ENCODE peak calls at places on chromosomes 2 and 18, in eight cellular contexts. B is SJSA1, M is heart right ventricle, I is kidney, F is A549, Z is prostate gland, K is HCT116, Y is cardiac muscle cell. X is an unnamed sample.

GRCh38 chr2:135227386-135227785 is 175.3 kb downstream of the RAB3GAP1 start:
- DNase-seq in B (no peak), M (no peak), K (no peak), Y (no peak), Z (no peak), F (no peak), I (no peak), X (no peak)

GRCh38 chr18:13412017-13412416 is 193.5 kb downstream of the LDLRAD4 start:
- DNase-seq in I (no peak), B (no peak), F (no peak), M (no peak), K (no peak), Y (no peak), Z (no peak), X (no peak)

GRCh38 chr2:159126653-159127052 is 158.2 kb downstream of the TANC1 start:
- DNase-seq in K (no peak), Z (no peak), I (no peak), M (no peak), Y (peak; percentile 81), B (no peak), F (no peak), X (no peak)

GRCh38 chr2:233100192-233100998 is 40.3 kb downstream of the INPP5D start:
- DNase-seq in Y (no peak), M (no peak), B (no peak), F (no peak), I (no peak), Z (no peak), K (no peak), X (peak; percentile 29)

GRCh38 chr2:238864207-238865014 is 16.5 kb downstream of the TWIST2 start:
- DNase-seq in K (peak; percentile 78), B (peak; percentile 99), M (peak; percentile 78), Z (peak; percentile 87), I (peak; percentile 93), Y (peak; percentile 98), F (peak; percentile 98), X (peak; percentile 32)

GRCh38 chr2:172962824-172963223 is 112.8 kb upstream of the MAP3K20 start:
- DNase-seq in Y (peak; percentile 51), I (no peak), B (no peak), F (no peak), Z (no peak), K (no peak), M (no peak), X (no peak)

GRCh38 chr2:38654495-38655381 is 11.2 kb upstream of the GALM start:
- DNase-seq in Y (no peak), K (no peak), M (no peak), Z (no peak), F (no peak), I (no peak), B (no peak), X (no peak)

GRCh38 chr18:47775961-47776360 is 154.5 kb downstream of the SMAD2 start:
- DNase-seq in M (no peak), Z (no peak), F (no peak), K (no peak), B (no peak), I (no peak), Y (peak; percentile 41), X (no peak)

GRCh38 chr2:8475349-8476045 is 206.4 kb upstream of the ID2 start:
- DNase-seq in B (no peak), F (no peak), K (no peak), I (no peak), Z (no peak), Y (no peak), M (no peak), X (no peak)

GRCh38 chr2:164569334-164569733 is 51.9 kb downstream of the GRB14 start:
- DNase-seq in B (no peak), F (no peak), I (no peak), Z (no peak), Y (peak; percentile 10), K (no peak), M (no peak), X (no peak)

GRCh38 chr2:38863061-38863695 is 12.6 kb downstream of the DHX57 start:
- DNase-seq in K (no peak), Y (no peak), F (no peak), I (no peak), B (no peak), Z (no peak), M (no peak), X (no peak)

DNA sequence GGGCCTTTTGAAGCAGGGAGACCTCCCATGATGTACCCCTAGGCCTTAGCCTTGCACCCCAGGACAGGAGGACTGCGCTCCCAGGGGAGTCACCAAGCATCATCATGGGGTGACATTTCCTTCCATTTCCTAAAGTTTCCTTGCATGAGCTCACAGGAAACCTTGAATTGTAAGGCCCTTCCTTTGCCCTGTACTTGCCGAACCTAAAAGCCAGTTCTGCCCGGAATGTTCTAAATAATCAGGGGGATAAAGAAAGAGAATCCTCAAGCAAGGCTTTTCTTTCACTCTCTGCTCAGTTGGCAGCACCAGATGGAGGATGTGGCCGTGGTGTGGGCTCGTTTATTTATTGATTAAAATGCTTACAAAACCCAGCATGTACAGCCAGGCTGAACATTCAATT is 170.5 kb downstream of the SH3RF3 start:
- DNase-seq in Y (no peak), F (no peak), M (no peak), Z (no peak), B (no peak), I (no peak), K (no peak), X (no peak)
- H3K4me1 ChIP-seq in Y (peaks cover 4% of the 10 kb centered on the region), F (no peaks in the 10 kb centered on the region), M (peaks cover 13% of the 10 kb centered on the region), Z (no peaks in the 10 kb centered on the region), B (no peaks in the 10 kb centered on the region), I (peaks cover 3% of the 10 kb centered on the region), K (no peaks in the 10 kb centered on the region), X (no peaks in the 10 kb centered on the region)

GRCh38 chr2:66555511-66556324 is 120.8 kb downstream of the MEIS1 start:
- DNase-seq in B (no peak), I (no peak), F (no peak), Y (peak; percentile 75), Z (no peak), M (no peak), K (no peak), X (no peak)
- H3K4me3 ChIP-seq in B (no peak overlapping the region), I (peak overlapping the region; percentile 57), F (no peak overlapping the region), Y (no peak overlapping the region), Z (no peak overlapping the region), M (peak overlapping the region; percentile 32), K (no peak overlapping the region), X (no peak overlapping the region)

DNA sequence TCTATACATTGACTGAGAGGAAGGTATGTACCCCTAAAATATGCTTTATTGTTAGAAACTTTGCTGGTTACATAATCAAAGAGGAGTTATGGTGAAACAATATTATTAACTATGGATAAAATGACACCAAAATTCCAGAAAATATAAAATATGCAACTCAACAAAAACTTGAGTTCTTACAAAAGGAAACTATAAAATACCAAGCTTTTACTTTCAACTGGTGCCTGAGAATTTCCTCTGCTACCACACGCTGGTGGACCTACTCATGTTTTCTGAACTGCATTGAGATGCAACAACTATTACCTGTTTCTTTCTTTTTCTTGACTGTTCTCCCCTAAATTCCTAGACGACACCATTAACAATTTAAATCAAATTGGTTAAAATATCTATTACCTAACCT is 8.2 kb upstream of the NFE2L2 start:
- DNase-seq in M (no peak), Y (no peak), I (no peak), F (no peak), K (no peak), B (no peak), Z (no peak), X (no peak)
- H3K4me1 ChIP-seq in M (peaks cover 3% of the 10 kb centered on the region), Y (no peaks in the 10 kb centered on the region), I (peaks cover 5% of the 10 kb centered on the region), F (peaks cover 85% of the 10 kb centered on the region), K (no peaks in the 10 kb centered on the region), B (peaks cover 43% of the 10 kb centered on the region), Z (no peaks in the 10 kb centered on the region), X (no peaks in the 10 kb centered on the region)

GRCh38 chr2:226117506-226118065 is 682.0 kb downstream of the IRS1 start:
- DNase-seq in B (no peak), F (no peak), M (no peak), Z (no peak), Y (peak; percentile 24), K (no peak), I (no peak), X (no peak)
- H3K4me3 ChIP-seq in B (no peak overlapping the region), F (no peak overlapping the region), M (no peak overlapping the region), Z (no peak overlapping the region), Y (no peak overlapping the region), K (no peak overlapping the region), I (no peak overlapping the region), X (no peak overlapping the region)

GRCh38 chr18:62796216-62796621 is 80.9 kb downstream of the PHLPP1 start:
- DNase-seq in Y (no peak), B (no peak), M (no peak), K (no peak), F (no peak), I (no peak), Z (no peak), X (no peak)

GRCh38 chr18:62802523-62802922 is 87.2 kb downstream of the PHLPP1 start:
- DNase-seq in Y (peak; percentile 39), K (no peak), F (no peak), I (no peak), Z (no peak), M (no peak), B (no peak), X (no peak)

GRCh38 chr18:62799977-62800376 is 84.6 kb downstream of the PHLPP1 start:
- DNase-seq in K (no peak), F (no peak), Y (no peak), Z (no peak), M (no peak), B (no peak), I (no peak), X (no peak)

GRCh38 chr18:62795813-62796212 is 80.5 kb downstream of the PHLPP1 start:
- DNase-seq in K (no peak), Y (no peak), Z (no peak), B (no peak), M (no peak), I (no peak), F (no peak), X (no peak)

DNA sequence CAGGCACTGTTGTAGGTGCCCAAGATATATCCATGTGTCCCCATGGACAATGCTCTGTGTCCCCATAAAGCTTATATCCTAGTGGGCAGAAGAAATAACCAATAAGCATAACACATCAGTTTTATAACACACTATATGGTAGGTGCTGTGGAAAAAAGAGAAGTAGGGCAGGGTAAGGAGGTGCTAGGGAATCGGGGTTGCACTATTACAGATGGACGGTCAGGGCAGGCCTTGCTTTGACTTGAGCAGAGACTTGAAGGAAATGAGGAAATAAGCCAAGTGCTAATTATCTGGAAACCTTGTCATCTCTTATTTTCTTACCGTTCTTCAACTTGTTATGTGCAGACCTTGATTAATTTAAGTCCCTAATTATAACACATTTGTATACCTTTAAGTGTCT is 82.0 kb downstream of the PHLPP1 start:
- DNase-seq in F (no peak), I (no peak), M (no peak), K (no peak), B (no peak), Z (no peak), Y (no peak), X (no peak)
- H3K4me1 ChIP-seq in F (peaks cover 32% of the 10 kb centered on the region), I (peaks cover 5% of the 10 kb centered on the region), M (peaks cover 9% of the 10 kb centered on the region), K (peaks cover 7% of the 10 kb centered on the region), B (peaks cover 30% of the 10 kb centered on the region), Z (no peaks in the 10 kb centered on the region), Y (peaks cover 7% of the 10 kb centered on the region), X (no peaks in the 10 kb centered on the region)

X was measured in Peyer's patch.